ENCODE peak calls at places on chromosome 1, in eight cellular contexts. One of them, this sample, is unnamed. For H3K27me3, the result is how much of the 10 kb centered on the place peaks cover.

GRCh38 chr1:207944571-207944970 is 33.6 kb upstream of the CD34 start:
- DNase-seq in H9: no peak
- DNase-seq in heart left ventricle: no peak
- DNase-seq in endothelial cell of umbilical vein: peak
- DNase-seq in neural progenitor cell: no peak
- DNase-seq in tibial artery: no peak
- DNase-seq in psoas muscle: no peak
- DNase-seq in cardiac muscle cell: peak
- DNase-seq in this sample: no peak

GRCh38 chr1:25810341-25811299 is 9.1 kb upstream of the MTFR1L start:
- DNase-seq in H9: peak
- DNase-seq in endothelial cell of umbilical vein: peak
- DNase-seq in tibial artery: peak
- DNase-seq in cardiac muscle cell: peak
- DNase-seq in psoas muscle: peak
- DNase-seq in heart left ventricle: peak
- DNase-seq in neural progenitor cell: peak
- DNase-seq in this sample: peak

GRCh38 chr1:106620521-106620954 is 435.9 kb upstream of the PRMT6 start:
- DNase-seq in psoas muscle: no peak
- DNase-seq in tibial artery: no peak
- DNase-seq in endothelial cell of umbilical vein: no peak
- DNase-seq in neural progenitor cell: no peak
- DNase-seq in heart left ventricle: no peak
- DNase-seq in H9: no peak
- DNase-seq in cardiac muscle cell: peak
- DNase-seq in this sample: no peak

GRCh38 chr1:163399976-163400375 is 78.2 kb downstream of the NUF2 start:
- DNase-seq in psoas muscle: no peak
- DNase-seq in heart left ventricle: no peak
- DNase-seq in H9: peak
- DNase-seq in neural progenitor cell: peak
- DNase-seq in cardiac muscle cell: no peak
- DNase-seq in tibial artery: no peak
- DNase-seq in endothelial cell of umbilical vein: no peak
- DNase-seq in this sample: no peak

GRCh38 chr1:158652721-158653334 is 33.7 kb downstream of the SPTA1 start:
- DNase-seq in endothelial cell of umbilical vein: no peak
- DNase-seq in heart left ventricle: no peak
- DNase-seq in H9: no peak
- DNase-seq in psoas muscle: no peak
- DNase-seq in neural progenitor cell: no peak
- DNase-seq in cardiac muscle cell: no peak
- DNase-seq in tibial artery: no peak
- DNase-seq in this sample: no peak

GRCh38 chr1:206770531-206771352 is at the start of gene IL19:
- DNase-seq in tibial artery: peak
- DNase-seq in H9: peak
- DNase-seq in cardiac muscle cell: peak
- DNase-seq in endothelial cell of umbilical vein: no peak
- DNase-seq in neural progenitor cell: no peak
- DNase-seq in heart left ventricle: no peak
- DNase-seq in psoas muscle: no peak
- DNase-seq in this sample: no peak

GRCh38 chr1:223189903-223190724 is 47.1 kb upstream of the TLR5 start:
- DNase-seq in psoas muscle: no peak
- DNase-seq in tibial artery: no peak
- DNase-seq in neural progenitor cell: no peak
- DNase-seq in H9: no peak
- DNase-seq in cardiac muscle cell: no peak
- DNase-seq in endothelial cell of umbilical vein: no peak
- DNase-seq in heart left ventricle: no peak
- DNase-seq in this sample: no peak

GRCh38 chr1:220450927-220451326 is 77.0 kb upstream of the MARK1 start:
- DNase-seq in neural progenitor cell: no peak
- DNase-seq in tibial artery: no peak
- DNase-seq in psoas muscle: no peak
- DNase-seq in cardiac muscle cell: no peak
- DNase-seq in heart left ventricle: no peak
- DNase-seq in endothelial cell of umbilical vein: no peak
- DNase-seq in H9: no peak
- DNase-seq in this sample: no peak

GRCh38 chr1:149883598-149884247 is 15.6 kb upstream of the BOLA1 start:
- DNase-seq in H9: no peak
- DNase-seq in psoas muscle: no peak
- DNase-seq in tibial artery: no peak
- DNase-seq in endothelial cell of umbilical vein: no peak
- DNase-seq in cardiac muscle cell: no peak
- DNase-seq in heart left ventricle: no peak
- DNase-seq in neural progenitor cell: no peak
- DNase-seq in this sample: peak

GRCh38 chr1:2294033-2294640 is 66.0 kb downstream of the SKI start:
- DNase-seq in heart left ventricle: no peak
- DNase-seq in cardiac muscle cell: peak
- DNase-seq in tibial artery: no peak
- DNase-seq in neural progenitor cell: no peak
- DNase-seq in H9: no peak
- DNase-seq in psoas muscle: no peak
- DNase-seq in endothelial cell of umbilical vein: no peak
- DNase-seq in this sample: no peak

GRCh38 chr1:2292725-2293450 is 64.8 kb downstream of the SKI start:
- DNase-seq in cardiac muscle cell: no peak
- DNase-seq in heart left ventricle: no peak
- DNase-seq in psoas muscle: no peak
- DNase-seq in neural progenitor cell: no peak
- DNase-seq in tibial artery: no peak
- DNase-seq in endothelial cell of umbilical vein: no peak
- DNase-seq in H9: no peak
- DNase-seq in this sample: no peak

GRCh38 chr1:2294661-2295060 is 66.5 kb downstream of the SKI start:
- DNase-seq in neural progenitor cell: no peak
- DNase-seq in psoas muscle: no peak
- DNase-seq in H9: no peak
- DNase-seq in endothelial cell of umbilical vein: no peak
- DNase-seq in heart left ventricle: no peak
- DNase-seq in cardiac muscle cell: no peak
- DNase-seq in tibial artery: no peak
- DNase-seq in this sample: no peak

GRCh38 chr1:2297246-2298011 is 69.3 kb downstream of the SKI start:
- DNase-seq in H9: no peak
- DNase-seq in neural progenitor cell: no peak
- DNase-seq in endothelial cell of umbilical vein: no peak
- DNase-seq in cardiac muscle cell: no peak
- DNase-seq in heart left ventricle: no peak
- DNase-seq in tibial artery: no peak
- DNase-seq in psoas muscle: no peak
- DNase-seq in this sample: no peak

DNA sequence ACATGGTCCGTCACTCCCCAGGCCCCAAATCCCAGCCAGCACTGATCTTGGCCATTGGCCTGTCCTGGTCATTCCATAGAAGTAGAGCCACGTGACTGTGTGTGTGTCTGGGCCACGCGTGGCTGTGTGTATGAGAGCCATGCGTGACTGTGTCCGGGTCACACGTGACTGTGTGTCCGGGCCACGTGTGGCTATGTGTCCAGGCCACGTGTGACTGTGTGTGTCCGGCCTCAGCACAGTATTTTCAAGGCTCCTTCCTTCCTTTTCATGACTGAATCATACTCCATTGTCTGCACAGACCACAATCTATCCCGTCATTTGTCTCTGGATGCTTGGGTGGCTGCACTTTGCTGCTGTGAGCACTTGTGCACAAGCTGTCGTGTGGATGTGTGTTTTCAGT is 67.4 kb downstream of the SKI start:
- DNase-seq in cardiac muscle cell: no peak
- DNase-seq in endothelial cell of umbilical vein: no peak
- DNase-seq in psoas muscle: no peak
- DNase-seq in tibial artery: no peak
- DNase-seq in H9: no peak
- DNase-seq in heart left ventricle: no peak
- DNase-seq in neural progenitor cell: no peak
- DNase-seq in this sample: no peak
- H3K27me3 ChIP-seq in cardiac muscle cell: under half
- H3K27me3 ChIP-seq in endothelial cell of umbilical vein: under half
- H3K27me3 ChIP-seq in psoas muscle: under half
- H3K27me3 ChIP-seq in tibial artery: under half
- H3K27me3 ChIP-seq in H9: under half
- H3K27me3 ChIP-seq in heart left ventricle: under half
- H3K27me3 ChIP-seq in neural progenitor cell: under half
- H3K27me3 ChIP-seq in this sample: under half

GRCh38 chr1:115811140-115811828 is 29.6 kb downstream of the NHLH2 start:
- DNase-seq in tibial artery: no peak
- DNase-seq in endothelial cell of umbilical vein: peak
- DNase-seq in heart left ventricle: no peak
- DNase-seq in psoas muscle: no peak
- DNase-seq in H9: no peak
- DNase-seq in cardiac muscle cell: peak
- DNase-seq in neural progenitor cell: no peak
- DNase-seq in this sample: no peak
- H3K27ac ChIP-seq in tibial artery: no peak
- H3K27ac ChIP-seq in endothelial cell of umbilical vein: peak
- H3K27ac ChIP-seq in heart left ventricle: no peak
- H3K27ac ChIP-seq in psoas muscle: no peak
- H3K27ac ChIP-seq in H9: no peak
- H3K27ac ChIP-seq in cardiac muscle cell: no peak
- H3K27ac ChIP-seq in neural progenitor cell: no peak
- H3K27ac ChIP-seq in this sample: no peak

DNA sequence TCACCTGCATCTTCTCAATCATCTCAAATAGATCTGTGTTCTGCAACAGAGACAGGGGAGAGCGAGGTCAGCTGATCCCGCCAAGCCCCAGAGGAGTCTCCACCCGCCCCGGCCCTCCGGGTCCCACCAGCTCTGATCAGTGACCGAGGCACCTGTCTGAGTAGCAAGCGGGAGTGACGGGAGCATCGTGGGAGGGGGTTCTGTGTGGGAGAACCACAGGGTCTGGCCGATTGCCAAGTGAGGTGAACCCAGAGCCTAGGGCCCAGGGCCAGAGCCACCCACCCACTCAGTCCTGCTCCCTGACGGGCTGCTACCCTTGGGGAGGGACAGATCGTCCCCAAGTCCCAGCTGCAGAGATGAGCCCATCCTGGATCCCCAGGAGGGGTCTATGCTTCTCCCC is 49.1 kb downstream of the RAP1GAP start:
- DNase-seq in tibial artery: no peak
- DNase-seq in psoas muscle: no peak
- DNase-seq in endothelial cell of umbilical vein: no peak
- DNase-seq in cardiac muscle cell: no peak
- DNase-seq in heart left ventricle: no peak
- DNase-seq in H9: no peak
- DNase-seq in neural progenitor cell: no peak
- DNase-seq in this sample: no peak
- H3K27me3 ChIP-seq in tibial artery: half or more
- H3K27me3 ChIP-seq in psoas muscle: under half
- H3K27me3 ChIP-seq in endothelial cell of umbilical vein: under half
- H3K27me3 ChIP-seq in cardiac muscle cell: under half
- H3K27me3 ChIP-seq in heart left ventricle: under half
- H3K27me3 ChIP-seq in H9: under half
- H3K27me3 ChIP-seq in neural progenitor cell: under half
- H3K27me3 ChIP-seq in this sample: under half

GRCh38 chr1:89907669-89908293 is 86.9 kb downstream of the LRRC8D start:
- DNase-seq in neural progenitor cell: no peak
- DNase-seq in endothelial cell of umbilical vein: peak
- DNase-seq in cardiac muscle cell: peak
- DNase-seq in psoas muscle: no peak
- DNase-seq in tibial artery: no peak
- DNase-seq in heart left ventricle: no peak
- DNase-seq in H9: no peak
- DNase-seq in this sample: no peak
- H3K27ac ChIP-seq in neural progenitor cell: no peak
- H3K27ac ChIP-seq in endothelial cell of umbilical vein: peak
- H3K27ac ChIP-seq in cardiac muscle cell: no peak
- H3K27ac ChIP-seq in psoas muscle: peak
- H3K27ac ChIP-seq in tibial artery: no peak
- H3K27ac ChIP-seq in heart left ventricle: peak
- H3K27ac ChIP-seq in H9: no peak
- H3K27ac ChIP-seq in this sample: no peak

DNA sequence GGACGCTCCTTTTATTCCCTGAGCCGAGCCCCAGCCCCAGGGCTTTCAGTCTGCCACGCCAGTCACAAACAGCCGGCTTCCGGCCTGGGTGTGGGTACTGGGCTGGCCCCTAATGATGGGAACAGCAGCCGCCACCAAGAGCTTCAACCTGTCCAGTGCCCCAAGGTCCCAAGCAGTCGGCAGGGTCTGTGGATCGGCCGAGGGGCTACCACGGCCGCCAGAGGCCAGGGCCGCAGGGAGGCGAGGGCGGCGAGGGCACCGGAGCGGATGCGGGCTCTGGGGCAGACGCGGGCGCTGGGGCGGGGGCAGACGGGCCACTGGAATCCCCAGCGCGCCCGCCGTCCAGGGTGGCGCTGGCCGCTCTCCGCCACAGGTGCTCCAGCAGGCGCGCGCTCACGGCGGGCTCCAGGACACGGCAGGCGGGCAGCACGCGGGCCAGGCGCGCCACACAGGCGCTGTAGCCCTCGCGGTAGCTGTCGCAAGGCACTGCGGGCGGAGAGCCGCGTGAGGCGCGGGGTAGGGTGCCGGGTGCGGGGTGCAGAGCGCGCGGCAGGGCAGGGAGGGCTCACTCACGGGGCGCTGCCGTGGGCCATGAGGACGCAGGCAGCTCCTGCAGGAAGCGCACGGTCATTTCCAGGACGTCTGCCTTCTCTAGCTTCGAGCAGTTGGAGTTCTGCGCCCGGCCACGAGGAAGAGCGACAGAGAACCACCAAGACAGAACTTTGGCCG is 887 bp downstream of the HES2 start:
- DNase-seq in heart left ventricle: no peak
- DNase-seq in neural progenitor cell: peak
- DNase-seq in endothelial cell of umbilical vein: no peak
- DNase-seq in tibial artery: no peak
- DNase-seq in cardiac muscle cell: no peak
- DNase-seq in psoas muscle: no peak
- DNase-seq in H9: no peak
- DNase-seq in this sample: no peak
- H3K27me3 ChIP-seq in heart left ventricle: half or more
- H3K27me3 ChIP-seq in neural progenitor cell: half or more
- H3K27me3 ChIP-seq in endothelial cell of umbilical vein: under half
- H3K27me3 ChIP-seq in tibial artery: half or more
- H3K27me3 ChIP-seq in cardiac muscle cell: half or more
- H3K27me3 ChIP-seq in psoas muscle: under half
- H3K27me3 ChIP-seq in H9: half or more
- H3K27me3 ChIP-seq in this sample: under half

DNA sequence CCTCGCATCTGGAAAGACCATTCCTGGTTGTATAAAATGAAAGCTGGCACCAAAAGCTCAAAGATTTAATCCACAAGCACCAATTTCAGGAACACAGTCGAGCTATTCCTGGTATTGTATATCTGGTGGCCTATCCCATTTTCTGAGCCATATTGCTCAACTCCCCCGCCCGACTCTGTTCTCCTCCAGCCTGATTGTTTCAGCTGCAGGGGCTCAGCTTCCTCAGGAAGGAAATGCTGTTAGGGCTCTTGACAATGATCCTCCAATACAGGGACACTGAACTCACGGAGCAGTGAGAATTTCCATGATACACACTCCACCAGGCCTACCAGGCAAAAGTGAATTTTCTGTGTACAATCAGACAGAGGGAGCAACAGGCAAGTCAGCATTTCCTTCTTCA is 16.9 kb upstream of the TDRD10 start:
- DNase-seq in tibial artery: peak
- DNase-seq in neural progenitor cell: no peak
- DNase-seq in H9: no peak
- DNase-seq in cardiac muscle cell: peak
- DNase-seq in psoas muscle: no peak
- DNase-seq in heart left ventricle: peak
- DNase-seq in endothelial cell of umbilical vein: peak
- DNase-seq in this sample: no peak
- H3K27ac ChIP-seq in tibial artery: no peak
- H3K27ac ChIP-seq in neural progenitor cell: no peak
- H3K27ac ChIP-seq in H9: no peak
- H3K27ac ChIP-seq in cardiac muscle cell: no peak
- H3K27ac ChIP-seq in psoas muscle: no peak
- H3K27ac ChIP-seq in heart left ventricle: peak
- H3K27ac ChIP-seq in endothelial cell of umbilical vein: peak
- H3K27ac ChIP-seq in this sample: no peak

GRCh38 chr1:50424045-50424939 is 1.0 kb upstream of the DMRTA2 start:
- DNase-seq in cardiac muscle cell: no peak
- DNase-seq in psoas muscle: no peak
- DNase-seq in neural progenitor cell: peak
- DNase-seq in tibial artery: no peak
- DNase-seq in endothelial cell of umbilical vein: peak
- DNase-seq in H9: no peak
- DNase-seq in heart left ventricle: no peak
- DNase-seq in this sample: no peak
- H3K27me3 ChIP-seq in cardiac muscle cell: half or more
- H3K27me3 ChIP-seq in psoas muscle: half or more
- H3K27me3 ChIP-seq in neural progenitor cell: half or more
- H3K27me3 ChIP-seq in tibial artery: half or more
- H3K27me3 ChIP-seq in endothelial cell of umbilical vein: half or more
- H3K27me3 ChIP-seq in H9: half or more
- H3K27me3 ChIP-seq in heart left ventricle: half or more
- H3K27me3 ChIP-seq in this sample: half or more

This sample was measured in WERI-Rb-1.